ENCODE peak calls at places on chromosomes 5 and 9, in four cellular contexts. F is AG09309, V is NCI-H460, W is HFFc6. M is an unnamed sample.
A peak's percentile ranks its signal among the peaks of the same experiment; 100 is the strongest.

GRCh38 chr9:96305171-96305570 is 3.2 kb upstream of the HSD17B3 start:
- DNase-seq in F (no peak), V (no peak), W (no peak), M (no peak)

GRCh38 chr5:82793808-82794419 is 283.3 kb downstream of the TMEM167A start:
- DNase-seq in W (peak; percentile 10), F (no peak), V (peak; percentile 26), M (peak; percentile 63)

GRCh38 chr9:108117775-108118174 is 628.2 kb upstream of the KLF4 start:
- DNase-seq in F (no peak), W (no peak), V (no peak), M (no peak)

GRCh38 chr9:137878146-137878941 is 762 bp downstream of the CACNA1B start:
- DNase-seq in W (no peak), V (no peak), F (no peak), M (no peak)

GRCh38 chr9:115261656-115262081 is 143.7 kb upstream of the TNC start:
- DNase-seq in V (no peak), W (peak; percentile 48), F (no peak), M (no peak)

GRCh38 chr5:40551706-40552557 is 127.8 kb upstream of the PTGER4 start:
- DNase-seq in F (peak; percentile 85), V (peak; percentile 83), W (peak; percentile 93), M (peak; percentile 89)

GRCh38 chr9:81871695-81872094 is 56.5 kb upstream of the SPATA31D4 start:
- DNase-seq in W (peak; percentile 68), V (peak; percentile 31), F (no peak), M (no peak)

GRCh38 chr5:38467353-38468040 is 88.9 kb downstream of the LIFR start:
- DNase-seq in V (peak; percentile 27), F (no peak), W (no peak), M (no peak)

GRCh38 chr5:53425598-53426516 is 54.6 kb upstream of the FST start:
- DNase-seq in F (no peak), W (no peak), V (peak; percentile 51), M (no peak)

GRCh38 chr5:64789457-64789856 is 20.7 kb downstream of the CWC27 start:
- DNase-seq in V (no peak), W (peak; percentile 39), F (no peak), M (no peak)